ENCODE peak calls at places on chromosomes 16 and 17, in ten cellular contexts. G is Daoy, D is T-helper 1 cell, M is Right ventricle myocardium superior, S is D341Med, I is cardiac fibroblast, K is NCI-H1436, H is RCC 7860, X is COR-L47, T is HFF-Myc. F is an unnamed sample.

GRCh38 chr16:23469814-23470213 is 16.8 kb upstream of the COG7 start:
- DNase-seq in G (peak; percentile 56), D (no peak), M (no peak), S (no peak), I (peak; percentile 42), K (no peak), H (no peak), X (no peak), T (no peak), F (no peak)

GRCh38 chr16:24255446-24256352 is at the start of gene CACNG3:
- DNase-seq in G (peak; percentile 80), D (peak; percentile 45), M (peak; percentile 51), S (peak; percentile 38), I (peak; percentile 32), K (no peak), H (no peak), X (no peak), T (no peak), F (peak; percentile 91)

GRCh38 chr17:45984368-45984767 is 14.7 kb upstream of the STH start:
- DNase-seq in G (no peak), D (no peak), M (no peak), S (no peak), I (no peak), K (no peak), H (no peak), X (no peak), T (no peak), F (no peak)

GRCh38 chr16:4330277-4330882 is 14.5 kb downstream of the GLIS2 start:
- DNase-seq in G (peak; percentile 72), D (peak; percentile 66), M (peak; percentile 90), S (peak; percentile 89), I (peak; percentile 74), K (peak; percentile 13), H (peak; percentile 38), X (peak; percentile 54), T (no peak), F (peak; percentile 77)

GRCh38 chr16:82187829-82188228 is 17.8 kb upstream of the MPHOSPH6 start:
- DNase-seq in G (no peak), D (no peak), M (no peak), S (no peak), I (no peak), K (no peak), H (no peak), X (no peak), T (no peak), F (no peak)

GRCh38 chr16:27355610-27356009 is 41.8 kb downstream of the IL4R start:
- DNase-seq in G (peak; percentile 59), D (no peak), M (peak; percentile 76), S (no peak), I (peak; percentile 71), K (no peak), H (no peak), X (no peak), T (no peak), F (peak; percentile 84)

GRCh38 chr17:45149669-45150603 is 1.7 kb downstream of the HEXIM1 start:
- DNase-seq in G (peak; percentile 72), D (no peak), M (peak; percentile 83), S (peak; percentile 65), I (peak; percentile 73), K (peak; percentile 26), H (peak; percentile 38), X (no peak), T (no peak), F (peak; percentile 55)

GRCh38 chr16:84821728-84822676 is 2.2 kb downstream of the CRISPLD2 start:
- DNase-seq in G (no peak), D (no peak), M (no peak), S (no peak), I (no peak), K (no peak), H (no peak), X (no peak), T (no peak), F (no peak)

GRCh38 chr16:67641779-67642708 is 2.9 kb upstream of the CARMIL2 start:
- DNase-seq in G (no peak), D (no peak), M (peak; percentile 81), S (no peak), I (no peak), K (no peak), H (no peak), X (no peak), T (no peak), F (no peak)

GRCh38 chr17:50950002-50950877 is 84.1 kb upstream of the TOB1 start:
- DNase-seq in G (peak; percentile 68), D (peak; percentile 34), M (peak; percentile 84), S (peak; percentile 89), I (peak; percentile 95), K (peak; percentile 64), H (peak; percentile 76), X (peak; percentile 65), T (peak; percentile 62), F (peak; percentile 92)

GRCh38 chr16:923184-923583 is 47.6 kb downstream of the LMF1 start:
- DNase-seq in G (no peak), D (no peak), M (no peak), S (no peak), I (no peak), K (no peak), H (no peak), X (no peak), T (no peak), F (no peak)

GRCh38 chr17:19338031-19338990 is 24.2 kb downstream of the B9D1 start:
- DNase-seq in G (peak; percentile 46), D (peak; percentile 59), M (peak; percentile 79), S (peak; percentile 60), I (peak; percentile 47), K (peak; percentile 27), H (peak; percentile 6), X (no peak), T (no peak), F (peak; percentile 93)

GRCh38 chr17:72390675-72391501 is 270.1 kb downstream of the SOX9 start:
- DNase-seq in G (peak; percentile 81), D (no peak), M (no peak), S (no peak), I (peak; percentile 60), K (no peak), H (peak; percentile 92), X (no peak), T (no peak), F (no peak)

GRCh38 chr17:80270836-80271235 is 10.2 kb downstream of the RNF213 start:
- DNase-seq in G (peak; percentile 34), D (no peak), M (no peak), S (no peak), I (peak; percentile 45), K (no peak), H (no peak), X (no peak), T (no peak), F (peak; percentile 93)

GRCh38 chr16:50756466-50756865 is 14.6 kb downstream of the CYLD start:
- DNase-seq in G (no peak), D (no peak), M (no peak), S (no peak), I (no peak), K (no peak), H (no peak), X (no peak), T (no peak), F (no peak)

GRCh38 chr16:87411375-87412271 is 19.5 kb downstream of the MAP1LC3B start:
- DNase-seq in G (no peak), D (no peak), M (no peak), S (no peak), I (no peak), K (no peak), H (no peak), X (peak; percentile 75), T (no peak), F (no peak)

GRCh38 chr17:45394913-45395568 is 37.6 kb downstream of the ARHGAP27 start:
- DNase-seq in G (peak; percentile 88), D (peak; percentile 25), M (peak; percentile 73), S (peak; percentile 92), I (peak; percentile 89), K (peak; percentile 66), H (peak; percentile 9), X (peak; percentile 58), T (peak; percentile 79), F (peak; percentile 95)

GRCh38 chr17:71963341-71963740 is 157.5 kb upstream of the SOX9 start:
- DNase-seq in G (no peak), D (no peak), M (no peak), S (peak; percentile 43), I (no peak), K (no peak), H (no peak), X (no peak), T (no peak), F (no peak)

GRCh38 chr16:66130296-66130910 is 236.1 kb upstream of the CDH5 start:
- DNase-seq in G (peak; percentile 17), D (no peak), M (no peak), S (no peak), I (peak; percentile 41), K (no peak), H (no peak), X (no peak), T (peak; percentile 61), F (no peak)

GRCh38 chr16:75632857-75633256 is 9.8 kb upstream of the ADAT1 start:
- DNase-seq in G (no peak), D (no peak), M (no peak), S (no peak), I (no peak), K (no peak), H (no peak), X (no peak), T (no peak), F (no peak)

GRCh38 chr16:50581830-50582229 is 33.6 kb downstream of the NKD1 start:
- DNase-seq in G (no peak), D (no peak), M (no peak), S (no peak), I (no peak), K (no peak), H (no peak), X (no peak), T (no peak), F (no peak)

F was measured in H9.